ENCODE peak calls at places on chromosomes 11 and 22, in eight cellular contexts. F, V, M, Y, U, N, K and X are unnamed samples.
A peak's percentile ranks its signal among the peaks of the same experiment; 100 is the strongest.

GRCh38 chr11:111665779-111666178 is 63.5 kb downstream of the SIK2 start:
- DNase-seq in F (peak; percentile 44), Y (peak; percentile 12), N (peak; percentile 68), M (peak; percentile 80), V (no peak), U (no peak), K (no peak), X (peak; percentile 48)

GRCh38 chr11:69962152-69962551 is 116.0 kb upstream of the ANO1 start:
- DNase-seq in M (no peak), Y (peak; percentile 75), V (no peak), N (no peak), U (no peak), F (no peak), K (peak; percentile 67), X (peak; percentile 64)

GRCh38 chr11:69472766-69473519 is 8.5 kb upstream of the LINC01488 start:
- DNase-seq in N (no peak), F (no peak), Y (no peak), K (no peak), V (no peak), U (no peak), M (no peak), X (no peak)

GRCh38 chr11:115206365-115207022 is 297.7 kb downstream of the CADM1 start:
- DNase-seq in N (no peak), Y (no peak), V (no peak), K (no peak), M (no peak), F (no peak), U (no peak), X (no peak)

GRCh38 chr22:33921576-33922181 is 1.4 kb upstream of the LARGE1 start:
- DNase-seq in U (peak; percentile 27), K (peak; percentile 17), M (peak; percentile 89), N (peak; percentile 94), F (peak; percentile 29), V (no peak), Y (no peak), X (peak; percentile 44)

GRCh38 chr11:44978961-44979331 is 28.3 kb upstream of the TP53I11 start:
- DNase-seq in V (no peak), F (peak; percentile 35), M (no peak), U (no peak), K (peak; percentile 91), Y (no peak), N (no peak), X (no peak)

GRCh38 chr11:64086263-64086938 is 50.7 kb downstream of the FLRT1 start:
- DNase-seq in N (no peak), V (no peak), M (no peak), Y (no peak), F (no peak), K (peak; percentile 30), U (peak; percentile 86), X (no peak)

GRCh38 chr11:2321311-2321683 is 19.5 kb downstream of the TSPAN32 start:
- DNase-seq in F (no peak), U (no peak), N (no peak), M (no peak), K (no peak), V (no peak), Y (no peak), X (no peak)

GRCh38 chr11:35418282-35418846 is 994 bp downstream of the SLC1A2 start:
- DNase-seq in K (peak; percentile 20), Y (no peak), M (peak; percentile 15), U (no peak), N (peak; percentile 42), V (no peak), F (no peak), X (no peak)

GRCh38 chr11:128988224-128988970 is 45.7 kb upstream of the TP53AIP1 start:
- DNase-seq in V (no peak), U (no peak), Y (no peak), F (no peak), K (no peak), N (no peak), M (no peak), X (no peak)

GRCh38 chr11:94895971-94896370 is 77.4 kb downstream of the CWC15 start:
- DNase-seq in N (no peak), U (no peak), M (no peak), V (no peak), K (peak; percentile 18), F (no peak), Y (no peak), X (peak; percentile 82)

GRCh38 chr11:94895451-94895850 is 77.9 kb downstream of the CWC15 start:
- DNase-seq in K (peak; percentile 19), U (no peak), Y (no peak), N (no peak), F (no peak), M (no peak), V (no peak), X (peak; percentile 79)

GRCh38 chr11:94897330-94897768 is 76.0 kb downstream of the CWC15 start:
- DNase-seq in K (peak; percentile 42), U (no peak), Y (peak; percentile 64), V (no peak), M (peak; percentile 67), N (peak; percentile 56), F (peak; percentile 11), X (peak; percentile 59)
- TF ChIP-seq CTCF in K (peak; percentile 75), U (peak; percentile 79), Y (peak; percentile 86), V (peak; percentile 82), M (peak; percentile 94), N (peak; percentile 96), F (peak; percentile 75), X (peak; percentile 92)

GRCh38 chr11:48033918-48034341 is 53.6 kb downstream of the PTPRJ start:
- DNase-seq in M (no peak), F (no peak), U (no peak), K (no peak), Y (no peak), N (no peak), V (no peak), X (no peak)

GRCh38 chr11:48036466-48036865 is 56.1 kb downstream of the PTPRJ start:
- DNase-seq in Y (no peak), V (no peak), U (no peak), N (no peak), F (no peak), K (no peak), M (no peak), X (no peak)

GRCh38 chr11:48036011-48036410 is 55.7 kb downstream of the PTPRJ start:
- DNase-seq in M (peak; percentile 30), U (peak; percentile 45), V (no peak), N (no peak), F (no peak), K (no peak), Y (no peak), X (no peak)

GRCh38 chr11:48037709-48038468 is 57.5 kb downstream of the PTPRJ start:
- DNase-seq in M (no peak), F (no peak), V (no peak), U (peak; percentile 45), Y (no peak), N (no peak), K (no peak), X (no peak)

DNA sequence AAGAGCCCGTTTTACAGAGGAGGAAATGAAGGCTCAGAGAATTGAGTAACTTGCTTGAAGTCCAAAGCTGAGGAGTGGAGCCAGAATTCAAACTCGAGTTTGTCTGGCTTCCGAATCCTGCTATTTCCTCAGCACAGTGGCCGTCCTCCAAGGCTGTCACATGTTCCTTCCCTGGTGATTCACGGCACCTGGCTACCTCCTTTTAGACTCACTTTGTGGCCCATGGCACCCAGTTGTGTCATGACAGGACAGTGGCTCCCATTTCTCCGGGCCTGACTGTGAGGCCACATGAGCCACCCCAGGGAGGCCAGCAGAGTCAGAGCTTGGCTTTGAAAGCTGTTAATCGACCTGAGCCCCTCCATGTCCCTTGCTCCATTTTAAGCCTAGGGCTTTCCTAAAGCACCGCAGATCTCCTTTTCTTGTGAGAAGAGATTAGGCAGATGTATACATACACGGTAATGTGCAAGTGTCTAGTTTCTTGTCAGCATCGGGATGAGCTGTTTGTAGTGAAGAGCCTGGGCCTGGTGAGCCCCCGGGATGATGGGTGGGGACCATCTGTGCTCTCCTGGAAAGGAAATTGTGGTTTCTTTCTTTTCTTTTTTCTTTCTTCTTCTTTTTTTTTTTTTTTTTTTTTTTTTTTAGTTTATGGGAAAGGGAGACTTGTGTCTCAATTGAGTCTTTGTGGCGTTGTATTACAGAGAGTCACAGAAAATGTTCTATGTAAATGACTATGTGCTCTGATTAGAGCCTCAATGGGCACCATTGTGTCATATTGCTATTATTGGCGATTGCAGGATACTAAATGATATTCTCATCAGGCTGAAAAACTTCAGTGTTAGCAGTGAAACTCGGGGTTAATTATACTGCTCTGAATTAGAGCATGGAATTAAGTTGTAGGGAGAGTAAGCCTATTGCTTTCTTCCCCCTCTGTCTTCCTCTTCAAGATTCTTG is 54.8 kb downstream of the PTPRJ start:
- DNase-seq in N (no peak), V (no peak), Y (no peak), U (peak; percentile 93), F (no peak), M (no peak), K (no peak), X (no peak)
- H3K27ac ChIP-seq in N (no peak overlapping the region), V (no peak overlapping the region), Y (no peak overlapping the region), U (peak overlapping the region; percentile 83), F (no peak overlapping the region), M (no peak overlapping the region), K (no peak overlapping the region), X (no peak overlapping the region)

DNA sequence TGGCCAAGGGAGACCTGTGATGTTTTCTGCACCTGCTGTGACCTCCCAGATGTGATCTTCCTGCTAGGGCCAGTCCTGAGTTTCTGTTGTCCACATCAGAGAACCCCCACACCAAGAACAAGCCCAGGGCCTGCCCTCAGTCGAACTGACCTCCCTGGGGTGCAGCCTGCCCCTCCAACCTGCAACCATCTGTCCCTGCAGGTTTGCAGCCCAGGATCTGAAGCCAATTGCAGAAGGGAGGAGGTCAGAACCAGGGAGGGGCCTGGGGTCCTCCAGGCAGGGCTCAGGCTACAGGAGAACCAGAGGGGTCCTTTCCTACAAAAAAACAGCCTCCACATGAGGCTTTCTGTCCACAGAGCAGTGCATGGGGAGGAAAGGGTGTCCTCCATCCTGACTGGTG is 807 bp downstream of the TRIM3 start:
- DNase-seq in K (no peak), V (no peak), M (no peak), U (no peak), Y (no peak), N (no peak), F (no peak), X (no peak)
- H3K4me3 ChIP-seq in K (peak overlapping the region; percentile 92), V (peak overlapping the region; percentile 43), M (peak overlapping the region; percentile 64), U (peak overlapping the region; percentile 75), Y (no peak overlapping the region), N (peak overlapping the region; percentile 99), F (peak overlapping the region; percentile 97), X (peak overlapping the region; percentile 93)

GRCh38 chr11:117197516-117198456 is 1.4 kb upstream of the TAGLN start:
- DNase-seq in K (peak; percentile 24), N (peak; percentile 76), U (no peak), V (peak; percentile 77), M (peak; percentile 60), Y (peak; percentile 56), F (no peak), X (no peak)
- TF ChIP-seq CTCF in K (peak; percentile 25), N (peak; percentile 68), U (peak; percentile 24), V (peak; percentile 89), M (peak; percentile 80), Y (peak; percentile 62), F (peak; percentile 64), X (peak; percentile 75)

GRCh38 chr22:46073683-46074504 is 76.4 kb upstream of the PPARA start:
- DNase-seq in Y (no peak), F (no peak), M (peak; percentile 45), K (no peak), N (no peak), V (no peak), U (no peak), X (no peak)
- H3K27ac ChIP-seq in Y (no peak overlapping the region), F (no peak overlapping the region), M (no peak overlapping the region), K (peak overlapping the region; percentile 100), N (no peak overlapping the region), V (no peak overlapping the region), U (peak overlapping the region; percentile 94), X (peak overlapping the region; percentile 5)